ENCODE peak calls at places on chromosomes 7 and 10, in nine cellular contexts. L, D, U, S, Q, F, J, X and V are unnamed samples.

GRCh38 chr10:28492093-28492492 is 40.8 kb upstream of the WAC start:
- DNase-seq in L (no peak), D (no peak), U (no peak), S (no peak), Q (no peak), F (no peak), J (no peak), X (no peak), V (no peak)

GRCh38 chr7:78601728-78602127 is 803.2 kb downstream of the PHTF2 start:
- DNase-seq in L (no peak), D (no peak), U (no peak), S (no peak), Q (no peak), F (no peak), J (peak), X (no peak), V (no peak)

GRCh38 chr10:69048103-69048502 is 39.8 kb upstream of the SRGN start:
- DNase-seq in L (no peak), D (no peak), U (no peak), S (no peak), Q (no peak), F (no peak), J (peak), X (peak), V (no peak)

GRCh38 chr10:30833625-30833970 is 198.1 kb downstream of the ZNF438 start:
- DNase-seq in L (no peak), D (no peak), U (no peak), S (no peak), Q (no peak), F (no peak), J (no peak), X (no peak), V (no peak)

GRCh38 chr10:110733256-110733952 is 89.3 kb downstream of the RBM20 start:
- DNase-seq in L (no peak), D (no peak), U (no peak), S (no peak), Q (no peak), F (no peak), J (no peak), X (no peak), V (no peak)

GRCh38 chr7:54476609-54477008 is 65.6 kb upstream of the VSTM2A start:
- DNase-seq in L (no peak), D (no peak), U (no peak), S (no peak), Q (no peak), F (no peak), J (no peak), X (no peak), V (no peak)

GRCh38 chr10:80153460-80153859 is 20.9 kb downstream of the PLAC9 start:
- DNase-seq in L (no peak), D (no peak), U (no peak), S (no peak), Q (no peak), F (no peak), J (no peak), X (peak), V (no peak)

GRCh38 chr10:122295423-122295947 is 24.4 kb downstream of the BTBD16 start:
- DNase-seq in L (no peak), D (no peak), U (no peak), S (no peak), Q (no peak), F (no peak), J (peak), X (no peak), V (no peak)

GRCh38 chr10:8283986-8284385 is 229.5 kb downstream of the GATA3 start:
- DNase-seq in L (no peak), D (no peak), U (no peak), S (no peak), Q (no peak), F (no peak), J (no peak), X (no peak), V (no peak)

GRCh38 chr7:33062023-33062781 is at the start of gene NT5C3A:
- DNase-seq in L (peak), D (no peak), U (no peak), S (peak), Q (no peak), F (peak), J (peak), X (peak), V (no peak)

GRCh38 chr10:37314862-37315261 is 189.5 kb downstream of the ANKRD30A start:
- DNase-seq in L (no peak), D (no peak), U (no peak), S (no peak), Q (no peak), F (no peak), J (peak), X (no peak), V (no peak)

GRCh38 chr10:52314822-52315552 is 906 bp downstream of the DKK1 start:
- DNase-seq in L (no peak), D (no peak), U (no peak), S (no peak), Q (no peak), F (peak), J (peak), X (no peak), V (no peak)

GRCh38 chr10:28217848-28218247 is 85.0 kb downstream of the MPP7 start:
- DNase-seq in L (no peak), D (peak), U (no peak), S (no peak), Q (peak), F (peak), J (peak), X (no peak), V (peak)

GRCh38 chr10:132124201-132124920 is 58.6 kb downstream of the JAKMIP3 start:
- DNase-seq in L (no peak), D (no peak), U (no peak), S (no peak), Q (no peak), F (no peak), J (no peak), X (peak), V (no peak)

GRCh38 chr10:113348694-113349093 is 204.2 kb upstream of the HABP2 start:
- DNase-seq in L (no peak), D (no peak), U (no peak), S (no peak), Q (no peak), F (no peak), J (no peak), X (no peak), V (no peak)

GRCh38 chr7:133044722-133045473 is 37.0 kb downstream of the CHCHD3 start:
- DNase-seq in L (no peak), D (no peak), U (no peak), S (no peak), Q (no peak), F (no peak), J (no peak), X (no peak), V (no peak)

GRCh38 chr10:114754445-114755320 is 66.9 kb upstream of the FHIP2A start:
- DNase-seq in L (no peak), D (no peak), U (no peak), S (no peak), Q (peak), F (peak), J (peak), X (no peak), V (no peak)

GRCh38 chr10:75038335-75038734 is 73.1 kb upstream of the SAMD8 start:
- DNase-seq in L (no peak), D (no peak), U (no peak), S (no peak), Q (peak), F (peak), J (no peak), X (no peak), V (no peak)

GRCh38 chr10:16777473-16778370 is 39.5 kb downstream of the RSU1 start:
- DNase-seq in L (no peak), D (peak), U (peak), S (peak), Q (no peak), F (peak), J (peak), X (no peak), V (peak)

GRCh38 chr10:27448926-27449325 is 55.2 kb upstream of the RAB18 start:
- DNase-seq in L (no peak), D (peak), U (no peak), S (no peak), Q (peak), F (peak), J (peak), X (no peak), V (no peak)

GRCh38 chr10:5628798-5629788 is 37.3 kb downstream of the ASB13 start:
- DNase-seq in L (no peak), D (no peak), U (no peak), S (no peak), Q (no peak), F (no peak), J (no peak), X (no peak), V (no peak)

GRCh38 chr10:6383099-6383812 is 180.5 kb downstream of the PFKFB3 start:
- DNase-seq in L (no peak), D (no peak), U (no peak), S (no peak), Q (no peak), F (peak), J (no peak), X (no peak), V (no peak)

GRCh38 chr10:65614956-65615565 is 1310.8 kb upstream of the LRRTM3 start:
- DNase-seq in L (no peak), D (no peak), U (no peak), S (no peak), Q (no peak), F (no peak), J (peak), X (no peak), V (no peak)

GRCh38 chr7:105652359-105652993 is 71.2 kb upstream of the EFCAB10 start:
- DNase-seq in L (peak), D (peak), U (peak), S (peak), Q (peak), F (peak), J (peak), X (peak), V (peak)

GRCh38 chr7:51162724-51163329 is 153.8 kb downstream of the COBL start:
- DNase-seq in L (peak), D (peak), U (peak), S (peak), Q (peak), F (peak), J (peak), X (no peak), V (peak)

GRCh38 chr7:79786187-79786586 is 332.7 kb upstream of the MAGI2 start:
- DNase-seq in L (no peak), D (no peak), U (no peak), S (no peak), Q (no peak), F (no peak), J (no peak), X (no peak), V (no peak)

GRCh38 chr7:29953735-29954347 is 35.8 kb downstream of the SCRN1 start:
- DNase-seq in L (no peak), D (no peak), U (no peak), S (no peak), Q (no peak), F (no peak), J (no peak), X (no peak), V (peak)

GRCh38 chr10:133166504-133166827 is 6.4 kb downstream of the KNDC1 start:
- DNase-seq in L (no peak), D (no peak), U (no peak), S (no peak), Q (no peak), F (no peak), J (no peak), X (no peak), V (no peak)

GRCh38 chr7:145219461-145219860 is 383.6 kb upstream of the TPK1 start:
- DNase-seq in L (no peak), D (no peak), U (no peak), S (no peak), Q (no peak), F (no peak), J (peak), X (no peak), V (peak)

GRCh38 chr10:27188259-27188658 is 33.1 kb downstream of the MASTL start:
- DNase-seq in L (no peak), D (no peak), U (no peak), S (no peak), Q (no peak), F (no peak), J (peak), X (no peak), V (no peak)

GRCh38 chr10:73167557-73168485 is at the start of the genes ECD and FAM149B1:
- DNase-seq in L (peak), D (no peak), U (peak), S (peak), Q (peak), F (peak), J (peak), X (peak), V (peak)

GRCh38 chr10:119620241-119620753 is 23.5 kb upstream of the TIAL1 start:
- DNase-seq in L (no peak), D (no peak), U (no peak), S (no peak), Q (no peak), F (peak), J (peak), X (no peak), V (no peak)

GRCh38 chr10:63409465-63410027 is 56.2 kb downstream of the JMJD1C start:
- DNase-seq in L (no peak), D (no peak), U (no peak), S (no peak), Q (no peak), F (peak), J (peak), X (no peak), V (no peak)

GRCh38 chr10:14953452-14954000 is 370 bp downstream of the DCLRE1C start:
- DNase-seq in L (no peak), D (no peak), U (no peak), S (no peak), Q (peak), F (peak), J (peak), X (peak), V (peak)

GRCh38 chr7:55189447-55189760 is 170.6 kb downstream of the EGFR start:
- DNase-seq in L (no peak), D (no peak), U (no peak), S (no peak), Q (no peak), F (no peak), J (no peak), X (no peak), V (no peak)

GRCh38 chr10:43255644-43256431 is 11.0 kb downstream of the RASGEF1A start:
- DNase-seq in L (peak), D (no peak), U (peak), S (no peak), Q (no peak), F (no peak), J (peak), X (peak), V (no peak)